ENCODE peak calls at places on chromosomes 2 and 18, in five cellular contexts. X, O, U, T and P are unnamed samples.

GRCh38 chr2:53520630-53520940 is 247.0 kb upstream of the CHAC2 start:
- DNase-seq in X (no peak), O (no peak), U (no peak), T (no peak), P (no peak)

GRCh38 chr2:181457121-181457740 is at the start of gene ITGA4:
- DNase-seq in X (peak), O (no peak), U (no peak), T (no peak), P (no peak)

GRCh38 chr18:67485655-67486054 is 30.9 kb downstream of the DSEL start:
- DNase-seq in X (no peak), O (no peak), U (no peak), T (no peak), P (no peak)

GRCh38 chr2:149743842-149744468 is 156.4 kb upstream of the MMADHC start:
- DNase-seq in X (peak), O (no peak), U (peak), T (no peak), P (no peak)

GRCh38 chr2:45743531-45744391 is 92.3 kb downstream of the PRKCE start:
- DNase-seq in X (no peak), O (no peak), U (no peak), T (no peak), P (no peak)

GRCh38 chr18:35497006-35497333 is 790 bp downstream of the INO80C start:
- DNase-seq in X (no peak), O (peak), U (peak), T (peak), P (no peak)

GRCh38 chr2:120434909-120435308 is 89.0 kb downstream of the INHBB start:
- DNase-seq in X (no peak), O (no peak), U (no peak), T (no peak), P (no peak)

GRCh38 chr2:52264488-52264887 is 1232.6 kb upstream of the NRXN1 start:
- DNase-seq in X (no peak), O (no peak), U (no peak), T (peak), P (no peak)

GRCh38 chr2:170747921-170748320 is 22.3 kb upstream of the ERICH2 start:
- DNase-seq in X (peak), O (no peak), U (no peak), T (no peak), P (no peak)

GRCh38 chr2:98027955-98028593 is 32.3 kb upstream of the TMEM131 start:
- DNase-seq in X (peak), O (no peak), U (peak), T (no peak), P (no peak)

GRCh38 chr18:59265246-59266018 is 7.8 kb downstream of the RAX start:
- DNase-seq in X (no peak), O (no peak), U (no peak), T (no peak), P (no peak)

GRCh38 chr2:1850031-1850430 is 105.7 kb upstream of the PXDN start:
- DNase-seq in X (no peak), O (no peak), U (no peak), T (no peak), P (no peak)

GRCh38 chr2:70686577-70687460 is 81.2 kb downstream of the ADD2 start:
- DNase-seq in X (no peak), O (no peak), U (no peak), T (no peak), P (peak)

GRCh38 chr18:7830468-7830867 is 263.4 kb downstream of the PTPRM start:
- DNase-seq in X (no peak), O (no peak), U (no peak), T (no peak), P (peak)